ENCODE peak calls at places on chromosomes 16 and 17, in four cellular contexts. One of them, this sample, is unnamed.

GRCh38 chr16:35598696-35599332 is 2139.4 kb downstream of the TP53TG3F start:
- DNase-seq in H1: no peak
- DNase-seq in SK-N-SH: no peak
- DNase-seq in K562: no peak
- DNase-seq in this sample: no peak

GRCh38 chr16:11349599-11350276 is 4.5 kb downstream of the RMI2 start:
- DNase-seq in H1: no peak
- DNase-seq in K562: no peak
- DNase-seq in SK-N-SH: no peak
- DNase-seq in this sample: no peak

GRCh38 chr17:57466042-57466471 is 209.7 kb downstream of the MSI2 start:
- DNase-seq in K562: no peak
- DNase-seq in H1: peak; percentile 57
- DNase-seq in SK-N-SH: no peak
- DNase-seq in this sample: peak; percentile 62

GRCh38 chr17:17028059-17028877 is 14.0 kb upstream of the MPRIP start:
- DNase-seq in H1: peak; percentile 56
- DNase-seq in SK-N-SH: peak; percentile 30
- DNase-seq in K562: peak; percentile 90
- DNase-seq in this sample: peak; percentile 77

GRCh38 chr16:81734632-81735434 is 44.3 kb upstream of the PLCG2 start:
- DNase-seq in K562: no peak
- DNase-seq in H1: no peak
- DNase-seq in SK-N-SH: no peak
- DNase-seq in this sample: no peak

GRCh38 chr16:4110680-4111079 is 5.6 kb downstream of the ADCY9 start:
- DNase-seq in H1: no peak
- DNase-seq in K562: no peak
- DNase-seq in SK-N-SH: no peak
- DNase-seq in this sample: no peak

GRCh38 chr17:31488264-31488981 is 96.9 kb downstream of the RAB11FIP4 start:
- DNase-seq in K562: no peak
- DNase-seq in H1: no peak
- DNase-seq in SK-N-SH: peak; percentile 68
- DNase-seq in this sample: peak; percentile 56

GRCh38 chr17:46194393-46195216 is 1.4 kb upstream of the KANSL1 start:
- DNase-seq in H1: no peak
- DNase-seq in K562: peak; percentile 54
- DNase-seq in SK-N-SH: peak; percentile 58
- DNase-seq in this sample: no peak

GRCh38 chr17:10871914-10872313 is 34.0 kb upstream of the PIRT start:
- DNase-seq in SK-N-SH: no peak
- DNase-seq in H1: no peak
- DNase-seq in K562: no peak
- DNase-seq in this sample: no peak

GRCh38 chr17:48928876-48929811 is 15.5 kb downstream of the SNF8 start:
- DNase-seq in SK-N-SH: no peak
- DNase-seq in K562: no peak
- DNase-seq in H1: no peak
- DNase-seq in this sample: no peak

GRCh38 chr16:3187798-3188674 is at the start of gene OR1F1:
- DNase-seq in H1: no peak
- DNase-seq in K562: peak; percentile 49
- DNase-seq in SK-N-SH: peak; percentile 78
- DNase-seq in this sample: peak; percentile 80

GRCh38 chr16:77531741-77532140 is 96.9 kb upstream of the ADAMTS18 start:
- DNase-seq in H1: no peak
- DNase-seq in SK-N-SH: no peak
- DNase-seq in K562: no peak
- DNase-seq in this sample: no peak
- TF ChIP-seq TEAD4 in H1: no peak
- TF ChIP-seq TEAD4 in SK-N-SH: peak; percentile 39
- TF ChIP-seq TEAD4 in K562: no peak
- TF ChIP-seq TEAD4 in this sample: no peak

GRCh38 chr16:84950906-84951305 is 60.4 kb downstream of the ZDHHC7 start:
- DNase-seq in K562: peak; percentile 62
- DNase-seq in H1: no peak
- DNase-seq in SK-N-SH: peak; percentile 56
- DNase-seq in this sample: peak; percentile 50
- TF ChIP-seq TEAD4 in K562: no peak
- TF ChIP-seq TEAD4 in H1: no peak
- TF ChIP-seq TEAD4 in SK-N-SH: no peak
- TF ChIP-seq TEAD4 in this sample: no peak

GRCh38 chr17:62801553-62801952 is 6.6 kb downstream of the MARCHF10 start:
- DNase-seq in K562: no peak
- DNase-seq in H1: no peak
- DNase-seq in SK-N-SH: no peak
- DNase-seq in this sample: no peak
- TF ChIP-seq TEAD4 in K562: peak; percentile 23
- TF ChIP-seq TEAD4 in H1: no peak
- TF ChIP-seq TEAD4 in SK-N-SH: no peak
- TF ChIP-seq TEAD4 in this sample: no peak

DNA sequence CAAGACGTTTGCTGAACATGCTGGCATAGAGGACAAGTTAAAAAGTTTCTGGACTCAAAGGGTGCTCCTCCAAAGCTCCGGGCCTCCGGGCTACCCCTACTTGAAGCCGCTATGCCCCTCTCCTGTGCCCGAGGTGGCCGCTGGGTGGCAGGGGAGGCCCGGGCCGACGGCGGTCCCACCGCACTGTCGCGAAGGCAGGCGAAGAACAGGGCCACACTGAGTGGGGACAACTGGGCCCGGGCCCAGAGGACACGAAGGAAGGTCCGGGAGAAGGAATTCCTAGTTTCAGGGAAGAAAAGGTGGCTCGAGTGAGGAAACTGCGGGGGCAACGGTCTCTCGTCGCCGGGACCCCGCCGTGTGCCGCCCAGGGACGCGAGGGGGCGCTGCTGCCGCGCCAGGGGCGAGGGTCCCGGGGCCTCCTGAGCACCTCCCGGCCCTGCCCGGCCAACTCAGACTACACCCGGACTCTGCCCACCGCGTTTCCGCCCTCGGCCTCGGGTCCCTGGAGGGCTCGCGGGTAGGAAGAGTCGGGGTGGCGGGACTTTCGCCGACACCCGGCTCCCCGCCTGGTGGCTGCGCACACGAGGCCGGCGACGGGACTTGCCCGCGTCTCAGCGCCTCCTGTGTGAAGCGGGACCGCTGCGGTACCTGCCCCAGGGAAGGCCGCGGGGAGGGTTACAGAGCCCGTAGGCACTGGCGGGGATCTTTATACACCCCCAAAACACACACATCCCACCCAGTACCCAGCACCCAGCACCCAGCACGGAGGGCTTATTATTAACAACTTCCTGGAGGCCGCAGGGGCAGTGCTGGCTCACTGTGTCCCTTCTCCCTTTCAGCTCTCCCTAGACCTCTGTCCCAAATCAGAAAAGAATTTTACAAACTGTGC is 772 bp upstream of the CHCT1 start:
- DNase-seq in K562: no peak
- DNase-seq in SK-N-SH: peak; percentile 97
- DNase-seq in H1: peak; percentile 38
- DNase-seq in this sample: peak; percentile 81
- TF ChIP-seq TEAD4 in K562: no peak
- TF ChIP-seq TEAD4 in SK-N-SH: no peak
- TF ChIP-seq TEAD4 in H1: no peak
- TF ChIP-seq TEAD4 in this sample: no peak